ENCODE peak calls at places on chromosome 21, in nine cellular contexts. One of them, this sample, is unnamed.

GRCh38 chr21:37207441-37208009 is 59.6 kb downstream of the VPS26C start:
- DNase-seq in astrocyte of the spinal cord: no peak
- DNase-seq in fibroblast of mammary gland: peak
- DNase-seq in psoas muscle: peak
- DNase-seq in A673: no peak
- DNase-seq in right atrium auricular region: no peak
- DNase-seq in naive thymus-derived CD4-positive, alpha-beta T cell: no peak
- DNase-seq in aorta: peak
- DNase-seq in GM12865: peak
- DNase-seq in this sample: peak

GRCh38 chr21:21921410-21922232 is 923.4 kb downstream of the NCAM2 start:
- DNase-seq in GM12865: peak
- DNase-seq in A673: peak
- DNase-seq in right atrium auricular region: no peak
- DNase-seq in naive thymus-derived CD4-positive, alpha-beta T cell: peak
- DNase-seq in psoas muscle: no peak
- DNase-seq in astrocyte of the spinal cord: peak
- DNase-seq in fibroblast of mammary gland: peak
- DNase-seq in aorta: no peak
- DNase-seq in this sample: no peak

GRCh38 chr21:36994501-36995189 is 11.9 kb upstream of the RIPPLY3 start:
- DNase-seq in right atrium auricular region: no peak
- DNase-seq in GM12865: no peak
- DNase-seq in aorta: no peak
- DNase-seq in astrocyte of the spinal cord: no peak
- DNase-seq in naive thymus-derived CD4-positive, alpha-beta T cell: peak
- DNase-seq in fibroblast of mammary gland: no peak
- DNase-seq in A673: no peak
- DNase-seq in psoas muscle: no peak
- DNase-seq in this sample: no peak

GRCh38 chr21:45383111-45383614 is 21.8 kb upstream of the COL18A1 start:
- DNase-seq in psoas muscle: peak
- DNase-seq in astrocyte of the spinal cord: no peak
- DNase-seq in A673: no peak
- DNase-seq in aorta: peak
- DNase-seq in naive thymus-derived CD4-positive, alpha-beta T cell: no peak
- DNase-seq in GM12865: no peak
- DNase-seq in right atrium auricular region: no peak
- DNase-seq in fibroblast of mammary gland: no peak
- DNase-seq in this sample: no peak

GRCh38 chr21:29209696-29210095 is 79.3 kb downstream of the MAP3K7CL start:
- DNase-seq in psoas muscle: no peak
- DNase-seq in aorta: no peak
- DNase-seq in astrocyte of the spinal cord: peak
- DNase-seq in GM12865: no peak
- DNase-seq in A673: no peak
- DNase-seq in naive thymus-derived CD4-positive, alpha-beta T cell: no peak
- DNase-seq in right atrium auricular region: no peak
- DNase-seq in fibroblast of mammary gland: peak
- DNase-seq in this sample: no peak

GRCh38 chr21:21715286-21715969 is 717.2 kb downstream of the NCAM2 start:
- DNase-seq in A673: peak
- DNase-seq in GM12865: no peak
- DNase-seq in naive thymus-derived CD4-positive, alpha-beta T cell: no peak
- DNase-seq in aorta: no peak
- DNase-seq in fibroblast of mammary gland: peak
- DNase-seq in astrocyte of the spinal cord: peak
- DNase-seq in psoas muscle: no peak
- DNase-seq in right atrium auricular region: no peak
- DNase-seq in this sample: no peak

GRCh38 chr21:25881524-25882376 is 147.0 kb downstream of the GABPA start:
- DNase-seq in astrocyte of the spinal cord: peak
- DNase-seq in A673: peak
- DNase-seq in psoas muscle: peak
- DNase-seq in fibroblast of mammary gland: peak
- DNase-seq in right atrium auricular region: peak
- DNase-seq in aorta: peak
- DNase-seq in naive thymus-derived CD4-positive, alpha-beta T cell: peak
- DNase-seq in GM12865: peak
- DNase-seq in this sample: peak

GRCh38 chr21:44742418-44743153 is 31.2 kb upstream of the TSPEAR start:
- DNase-seq in astrocyte of the spinal cord: no peak
- DNase-seq in GM12865: no peak
- DNase-seq in right atrium auricular region: no peak
- DNase-seq in naive thymus-derived CD4-positive, alpha-beta T cell: peak
- DNase-seq in A673: peak
- DNase-seq in aorta: no peak
- DNase-seq in psoas muscle: no peak
- DNase-seq in fibroblast of mammary gland: no peak
- DNase-seq in this sample: no peak

GRCh38 chr21:46557919-46558392 is 46.9 kb downstream of the S100B start:
- DNase-seq in fibroblast of mammary gland: no peak
- DNase-seq in psoas muscle: no peak
- DNase-seq in aorta: peak
- DNase-seq in GM12865: no peak
- DNase-seq in A673: no peak
- DNase-seq in astrocyte of the spinal cord: no peak
- DNase-seq in naive thymus-derived CD4-positive, alpha-beta T cell: no peak
- DNase-seq in right atrium auricular region: peak
- DNase-seq in this sample: no peak

GRCh38 chr21:42056996-42057689 is 14.0 kb upstream of the UMODL1 start:
- DNase-seq in fibroblast of mammary gland: peak
- DNase-seq in astrocyte of the spinal cord: peak
- DNase-seq in right atrium auricular region: no peak
- DNase-seq in psoas muscle: peak
- DNase-seq in aorta: peak
- DNase-seq in naive thymus-derived CD4-positive, alpha-beta T cell: no peak
- DNase-seq in GM12865: no peak
- DNase-seq in A673: no peak
- DNase-seq in this sample: no peak

GRCh38 chr21:34974162-34974981 is 74.7 kb downstream of the RUNX1 start:
- DNase-seq in naive thymus-derived CD4-positive, alpha-beta T cell: peak
- DNase-seq in psoas muscle: no peak
- DNase-seq in GM12865: peak
- DNase-seq in astrocyte of the spinal cord: no peak
- DNase-seq in fibroblast of mammary gland: no peak
- DNase-seq in A673: no peak
- DNase-seq in right atrium auricular region: no peak
- DNase-seq in aorta: no peak
- DNase-seq in this sample: no peak

GRCh38 chr21:33024278-33025103 is 1.2 kb upstream of the OLIG2 start:
- DNase-seq in fibroblast of mammary gland: no peak
- DNase-seq in psoas muscle: no peak
- DNase-seq in astrocyte of the spinal cord: no peak
- DNase-seq in naive thymus-derived CD4-positive, alpha-beta T cell: no peak
- DNase-seq in right atrium auricular region: no peak
- DNase-seq in A673: no peak
- DNase-seq in GM12865: no peak
- DNase-seq in aorta: no peak
- DNase-seq in this sample: no peak

GRCh38 chr21:33026299-33026858 is 644 bp downstream of the OLIG2 start:
- DNase-seq in psoas muscle: no peak
- DNase-seq in naive thymus-derived CD4-positive, alpha-beta T cell: no peak
- DNase-seq in astrocyte of the spinal cord: no peak
- DNase-seq in GM12865: no peak
- DNase-seq in fibroblast of mammary gland: no peak
- DNase-seq in aorta: no peak
- DNase-seq in A673: no peak
- DNase-seq in right atrium auricular region: no peak
- DNase-seq in this sample: no peak

GRCh38 chr21:33026878-33027400 is 1.2 kb downstream of the OLIG2 start:
- DNase-seq in psoas muscle: no peak
- DNase-seq in A673: no peak
- DNase-seq in GM12865: no peak
- DNase-seq in naive thymus-derived CD4-positive, alpha-beta T cell: no peak
- DNase-seq in fibroblast of mammary gland: peak
- DNase-seq in astrocyte of the spinal cord: no peak
- DNase-seq in right atrium auricular region: no peak
- DNase-seq in aorta: peak
- DNase-seq in this sample: no peak

GRCh38 chr21:33025106-33025470 is 647 bp upstream of the OLIG2 start:
- DNase-seq in A673: no peak
- DNase-seq in psoas muscle: no peak
- DNase-seq in astrocyte of the spinal cord: no peak
- DNase-seq in GM12865: no peak
- DNase-seq in aorta: no peak
- DNase-seq in naive thymus-derived CD4-positive, alpha-beta T cell: no peak
- DNase-seq in right atrium auricular region: no peak
- DNase-seq in fibroblast of mammary gland: no peak
- DNase-seq in this sample: no peak

DNA sequence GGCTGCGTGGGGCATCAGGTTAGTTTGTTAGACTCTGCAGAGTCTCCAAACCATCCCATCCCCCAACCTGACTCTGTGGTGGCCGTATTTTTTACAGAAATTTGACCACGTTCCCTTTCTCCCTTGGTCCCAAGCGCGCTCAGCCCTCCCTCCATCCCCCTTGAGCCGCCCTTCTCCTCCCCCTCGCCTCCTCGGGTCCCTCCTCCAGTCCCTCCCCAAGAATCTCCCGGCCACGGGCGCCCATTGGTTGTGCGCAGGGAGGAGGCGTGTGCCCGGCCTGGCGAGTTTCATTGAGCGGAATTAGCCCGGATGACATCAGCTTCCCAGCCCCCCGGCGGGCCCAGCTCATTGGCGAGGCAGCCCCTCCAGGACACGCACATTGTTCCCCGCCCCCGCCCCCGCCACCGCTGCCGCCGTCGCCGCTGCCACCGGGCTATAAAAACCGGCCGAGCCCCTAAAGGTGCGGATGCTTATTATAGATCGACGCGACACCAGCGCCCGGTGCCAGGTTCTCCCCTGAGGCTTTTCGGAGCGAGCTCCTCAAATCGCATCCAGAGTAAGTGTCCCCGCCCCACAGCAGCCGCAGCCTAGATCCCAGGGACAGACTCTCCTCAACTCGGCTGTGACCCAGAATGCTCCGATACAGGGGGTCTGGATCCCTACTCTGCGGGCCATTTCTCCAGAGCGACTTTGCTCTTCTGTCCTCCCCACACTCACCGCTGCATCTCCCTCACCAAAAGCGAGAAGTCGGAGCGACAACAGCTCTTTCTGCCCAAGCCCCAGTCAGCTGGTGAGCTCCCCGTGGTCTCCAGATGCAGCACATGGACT is at the start of gene OLIG2:
- DNase-seq in fibroblast of mammary gland: no peak
- DNase-seq in A673: peak
- DNase-seq in astrocyte of the spinal cord: no peak
- DNase-seq in aorta: no peak
- DNase-seq in GM12865: no peak
- DNase-seq in psoas muscle: no peak
- DNase-seq in naive thymus-derived CD4-positive, alpha-beta T cell: no peak
- DNase-seq in right atrium auricular region: no peak
- DNase-seq in this sample: no peak
- H3K4me3 ChIP-seq in fibroblast of mammary gland: no peak
- H3K4me3 ChIP-seq in A673: no peak
- H3K4me3 ChIP-seq in astrocyte of the spinal cord: no peak
- H3K4me3 ChIP-seq in aorta: no peak
- H3K4me3 ChIP-seq in GM12865: no peak
- H3K4me3 ChIP-seq in psoas muscle: peak
- H3K4me3 ChIP-seq in naive thymus-derived CD4-positive, alpha-beta T cell: no peak
- H3K4me3 ChIP-seq in right atrium auricular region: peak
- H3K4me3 ChIP-seq in this sample: no peak

GRCh38 chr21:17454315-17455027 is 58.4 kb upstream of the CXADR start:
- DNase-seq in A673: peak
- DNase-seq in fibroblast of mammary gland: peak
- DNase-seq in naive thymus-derived CD4-positive, alpha-beta T cell: peak
- DNase-seq in GM12865: peak
- DNase-seq in aorta: no peak
- DNase-seq in psoas muscle: peak
- DNase-seq in right atrium auricular region: no peak
- DNase-seq in astrocyte of the spinal cord: peak
- DNase-seq in this sample: no peak
- H3K4me3 ChIP-seq in A673: peak
- H3K4me3 ChIP-seq in fibroblast of mammary gland: no peak
- H3K4me3 ChIP-seq in naive thymus-derived CD4-positive, alpha-beta T cell: no peak
- H3K4me3 ChIP-seq in GM12865: no peak
- H3K4me3 ChIP-seq in aorta: no peak
- H3K4me3 ChIP-seq in psoas muscle: no peak
- H3K4me3 ChIP-seq in right atrium auricular region: no peak
- H3K4me3 ChIP-seq in astrocyte of the spinal cord: no peak
- H3K4me3 ChIP-seq in this sample: no peak

DNA sequence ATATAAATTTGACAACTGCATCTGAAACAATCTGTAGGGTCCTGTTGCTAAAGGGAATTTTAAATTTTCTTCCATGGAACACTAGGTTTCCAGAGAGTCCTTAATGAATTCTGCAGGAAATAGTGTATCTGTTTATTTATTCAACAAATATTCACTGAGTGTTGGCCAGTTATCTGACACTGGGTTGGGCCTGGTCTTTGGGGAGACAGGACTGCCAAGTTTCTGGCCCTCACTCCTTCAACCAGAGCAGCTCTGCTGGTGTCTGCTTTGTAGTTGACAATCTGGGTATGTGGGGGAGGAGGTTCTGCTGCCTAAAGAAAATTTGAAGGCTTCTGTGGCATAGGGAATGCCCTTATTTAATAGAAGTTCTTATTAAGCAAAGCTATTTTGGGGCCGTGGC is 26.1 kb upstream of the HUNK start:
- DNase-seq in naive thymus-derived CD4-positive, alpha-beta T cell: no peak
- DNase-seq in psoas muscle: no peak
- DNase-seq in fibroblast of mammary gland: no peak
- DNase-seq in right atrium auricular region: no peak
- DNase-seq in astrocyte of the spinal cord: no peak
- DNase-seq in aorta: no peak
- DNase-seq in A673: no peak
- DNase-seq in GM12865: no peak
- DNase-seq in this sample: peak
- H3K4me3 ChIP-seq in naive thymus-derived CD4-positive, alpha-beta T cell: no peak
- H3K4me3 ChIP-seq in psoas muscle: no peak
- H3K4me3 ChIP-seq in fibroblast of mammary gland: no peak
- H3K4me3 ChIP-seq in right atrium auricular region: no peak
- H3K4me3 ChIP-seq in astrocyte of the spinal cord: no peak
- H3K4me3 ChIP-seq in aorta: no peak
- H3K4me3 ChIP-seq in A673: no peak
- H3K4me3 ChIP-seq in GM12865: no peak
- H3K4me3 ChIP-seq in this sample: no peak

DNA sequence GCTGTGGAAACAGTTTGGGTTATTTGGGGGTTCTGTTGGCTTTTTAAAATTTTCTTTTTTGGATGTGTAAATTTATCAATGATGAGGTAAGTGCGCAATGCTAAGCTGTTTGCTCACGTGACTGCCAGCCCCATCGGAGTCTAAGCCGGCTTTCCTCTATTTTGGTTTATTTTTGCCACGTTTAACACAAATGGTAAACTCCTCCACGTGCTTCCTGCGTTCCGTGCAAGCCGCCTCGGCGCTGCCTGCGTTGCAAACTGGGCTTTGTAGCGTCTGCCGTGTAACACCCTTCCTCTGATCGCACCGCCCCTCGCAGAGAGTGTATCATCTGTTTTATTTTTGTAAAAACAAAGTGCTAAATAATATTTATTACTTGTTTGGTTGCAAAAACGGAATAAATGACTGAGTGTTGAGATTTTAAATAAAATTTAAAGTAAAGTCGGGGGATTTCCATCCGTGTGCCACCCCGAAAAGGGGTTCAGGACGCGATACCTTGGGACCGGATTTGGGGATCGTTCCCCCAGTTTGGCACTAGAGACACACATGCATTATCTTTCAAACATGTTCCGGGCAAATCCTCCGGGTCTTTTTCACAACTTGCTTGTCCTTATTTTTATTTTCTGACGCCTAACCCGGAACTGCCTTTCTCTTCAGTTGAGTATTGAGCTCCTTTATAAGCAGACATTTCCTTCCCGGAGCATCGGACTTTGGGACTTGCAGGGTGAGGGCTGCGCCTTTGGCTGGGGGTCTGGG is 3.2 kb downstream of the OLIG2 start:
- DNase-seq in psoas muscle: no peak
- DNase-seq in A673: peak
- DNase-seq in right atrium auricular region: no peak
- DNase-seq in GM12865: no peak
- DNase-seq in naive thymus-derived CD4-positive, alpha-beta T cell: peak
- DNase-seq in astrocyte of the spinal cord: no peak
- DNase-seq in aorta: no peak
- DNase-seq in fibroblast of mammary gland: no peak
- DNase-seq in this sample: no peak
- H3K4me3 ChIP-seq in psoas muscle: no peak
- H3K4me3 ChIP-seq in A673: no peak
- H3K4me3 ChIP-seq in right atrium auricular region: no peak
- H3K4me3 ChIP-seq in GM12865: no peak
- H3K4me3 ChIP-seq in naive thymus-derived CD4-positive, alpha-beta T cell: peak
- H3K4me3 ChIP-seq in astrocyte of the spinal cord: no peak
- H3K4me3 ChIP-seq in aorta: no peak
- H3K4me3 ChIP-seq in fibroblast of mammary gland: no peak
- H3K4me3 ChIP-seq in this sample: no peak